ENCODE peak calls at places on chromosomes 13 and 19, in six cellular contexts. W, G, O, M, R and E are unnamed samples.

GRCh38 chr19:347946-348861 is 3.6 kb upstream of the MIER2 start:
- DNase-seq in W (no peak), G (no peak), O (no peak), M (peak), R (no peak), E (no peak)

GRCh38 chr13:50740052-50740741 is 103.3 kb downstream of the DLEU7 start:
- DNase-seq in W (no peak), G (no peak), O (no peak), M (no peak), R (no peak), E (no peak)

GRCh38 chr13:67259208-67259607 is 29.1 kb upstream of the PCDH9 start:
- DNase-seq in W (no peak), G (no peak), O (no peak), M (no peak), R (no peak), E (no peak)

GRCh38 chr19:52669586-52669985 is 31.4 kb upstream of the ZNF83 start:
- DNase-seq in W (no peak), G (no peak), O (no peak), M (no peak), R (no peak), E (no peak)

GRCh38 chr19:53957448-53958167 is 5.1 kb upstream of the CACNG8 start:
- DNase-seq in W (no peak), G (no peak), O (no peak), M (no peak), R (no peak), E (no peak)

GRCh38 chr13:93535256-93535655 is 308.6 kb downstream of the GPC6 start:
- DNase-seq in W (peak), G (no peak), O (peak), M (peak), R (no peak), E (no peak)

GRCh38 chr19:3368848-3369336 is 2.5 kb downstream of the NFIC start:
- DNase-seq in W (peak), G (no peak), O (no peak), M (no peak), R (no peak), E (no peak)

GRCh38 chr19:17575871-17576757 is 20.7 kb downstream of the COLGALT1 start:
- DNase-seq in W (no peak), G (peak), O (peak), M (no peak), R (peak), E (no peak)

GRCh38 chr13:72029981-72030380 is 163.0 kb upstream of the DACH1 start:
- DNase-seq in W (no peak), G (no peak), O (no peak), M (no peak), R (no peak), E (no peak)

GRCh38 chr13:29893438-29893837 is 43.0 kb upstream of the UBL3 start:
- DNase-seq in W (peak), G (no peak), O (no peak), M (no peak), R (peak), E (no peak)

GRCh38 chr19:34838753-34839431 is 65.9 kb upstream of the ZNF599 start:
- DNase-seq in W (no peak), G (no peak), O (peak), M (peak), R (no peak), E (peak)
- TF ChIP-seq RFX5 in W (no peak), G (no peak), O (no peak), M (no peak), R (no peak), E (no peak)

GRCh38 chr19:2132191-2132590 is 19.2 kb downstream of the AP3D1 start:
- DNase-seq in W (no peak), G (no peak), O (no peak), M (no peak), R (no peak), E (no peak)

GRCh38 chr19:2129486-2129885 is 21.9 kb downstream of the AP3D1 start:
- DNase-seq in W (no peak), G (no peak), O (no peak), M (no peak), R (no peak), E (no peak)

GRCh38 chr19:2129022-2129421 is 22.3 kb downstream of the AP3D1 start:
- DNase-seq in W (no peak), G (no peak), O (no peak), M (no peak), R (no peak), E (no peak)

GRCh38 chr19:2127758-2128157 is 23.6 kb downstream of the AP3D1 start:
- DNase-seq in W (no peak), G (no peak), O (no peak), M (no peak), R (no peak), E (no peak)

GRCh38 chr19:2129892-2130770 is 21.2 kb downstream of the AP3D1 start:
- DNase-seq in W (no peak), G (no peak), O (no peak), M (no peak), R (no peak), E (no peak)
- TF ChIP-seq RFX5 in W (no peak), G (no peak), O (no peak), M (no peak), R (no peak), E (no peak)

DNA sequence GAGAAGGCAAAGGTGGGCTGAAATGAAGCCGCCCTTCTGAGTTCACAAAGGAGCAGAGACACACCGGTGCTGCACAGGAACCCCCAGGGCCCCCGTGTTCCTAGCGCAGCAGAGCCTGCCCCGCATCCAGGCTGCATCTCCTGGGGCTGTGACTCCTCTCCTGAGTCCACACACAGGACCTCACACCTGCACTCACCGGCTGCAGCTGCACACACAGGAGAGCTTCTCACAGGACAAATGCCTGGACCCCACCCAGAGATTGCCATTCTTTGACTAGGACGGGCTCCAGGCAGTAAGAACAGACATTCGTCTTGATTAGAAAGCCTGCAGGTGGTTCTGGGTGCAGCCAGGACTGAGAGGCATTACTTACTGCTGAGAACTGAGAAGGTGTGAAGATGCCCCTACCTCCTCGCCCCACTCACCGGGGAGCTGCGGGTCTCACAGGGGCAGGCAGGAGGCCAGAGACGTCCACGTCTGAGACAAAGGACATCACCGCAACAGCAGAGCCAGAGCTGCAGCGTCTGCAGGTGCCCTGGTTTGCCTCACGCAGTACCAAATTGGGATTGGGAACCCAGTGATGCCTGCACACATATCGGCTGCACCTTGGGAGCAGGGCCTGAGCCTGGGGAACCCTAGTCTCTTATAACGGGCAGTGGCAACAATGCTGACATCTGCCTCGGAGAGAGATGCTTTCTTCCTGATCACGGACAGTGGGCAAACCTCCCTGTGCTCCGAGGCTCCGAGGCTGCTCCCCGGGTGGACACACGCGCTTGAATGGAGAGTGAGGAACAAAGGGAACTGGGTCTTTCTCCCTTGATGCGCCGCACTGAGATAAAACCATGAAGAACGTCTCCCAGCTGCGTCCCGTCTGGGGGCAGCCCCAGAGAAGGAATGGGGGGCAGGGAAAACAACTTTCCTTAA is 50.4 kb downstream of the RASA3 start:
- DNase-seq in W (no peak), G (no peak), O (no peak), M (no peak), R (no peak), E (no peak)
- TF ChIP-seq RFX5 in W (no peak), G (no peak), O (no peak), M (no peak), R (no peak), E (no peak)

GRCh38 chr19:48962029-48962848 is 2.9 kb upstream of the FTL start:
- DNase-seq in W (no peak), G (peak), O (peak), M (peak), R (no peak), E (no peak)
- TF ChIP-seq RFX5 in W (no peak), G (no peak), O (no peak), M (peak), R (no peak), E (no peak)

GRCh38 chr13:33251131-33251629 is 34.4 kb downstream of the STARD13 start:
- DNase-seq in W (peak), G (no peak), O (no peak), M (no peak), R (peak), E (no peak)
- TF ChIP-seq RFX5 in W (no peak), G (no peak), O (no peak), M (no peak), R (no peak), E (no peak)

DNA sequence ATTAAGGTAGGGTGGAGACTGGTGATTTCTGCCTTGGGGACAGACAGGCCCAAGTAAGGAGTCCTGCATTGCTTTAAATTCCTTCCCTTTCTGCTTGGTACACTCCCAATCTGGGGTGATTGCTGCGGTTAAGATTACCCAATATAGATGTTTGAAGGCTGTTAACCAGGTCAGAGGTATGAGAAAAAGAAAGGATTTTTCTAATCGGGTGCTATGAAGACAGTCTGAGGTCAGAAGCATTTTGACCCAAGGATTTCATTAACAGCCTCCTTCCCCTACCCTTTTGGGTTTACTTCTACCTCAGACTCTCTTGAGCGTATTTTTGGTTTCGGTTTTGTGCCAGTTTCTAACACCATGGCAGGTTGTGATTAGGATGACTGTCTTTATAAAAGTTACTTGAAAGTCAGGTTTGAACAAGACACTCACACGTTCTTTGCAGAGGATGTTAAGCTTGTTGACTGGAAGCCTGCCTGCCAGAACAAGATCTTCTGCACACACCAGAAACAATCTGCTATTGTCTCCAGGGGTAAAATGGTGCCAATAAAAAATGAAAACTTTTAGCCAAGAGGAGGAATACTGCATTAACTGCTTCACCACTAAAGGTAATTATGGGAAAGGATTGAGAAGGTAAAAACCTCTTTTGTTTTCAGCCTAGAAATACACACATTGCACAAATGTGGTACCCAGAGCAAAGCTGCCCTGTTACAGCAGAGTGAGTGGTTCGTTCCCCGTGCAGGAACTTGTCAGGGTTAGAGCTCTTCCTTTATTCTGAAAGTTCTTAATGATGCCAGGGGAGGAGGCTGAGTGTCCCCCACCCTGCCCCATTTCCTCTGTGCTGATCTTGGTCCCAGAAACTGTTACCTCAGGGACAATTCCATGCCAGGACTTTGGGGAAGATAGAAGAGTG is 108.9 kb downstream of the NDFIP2 start:
- DNase-seq in W (no peak), G (no peak), O (no peak), M (no peak), R (no peak), E (no peak)
- TF ChIP-seq RFX5 in W (no peak), G (no peak), O (no peak), M (no peak), R (no peak), E (no peak)